ENCODE peak calls at places on chromosome 6, in nine cellular contexts. L is OCI-LY7; B is thoracic aorta; J is tibial artery; O is posterior cingulate gyrus; A is sciatic nerve; T is fibroblast of the aortic adventitia; M is endodermal cell; D is activated CD4-positive, CD25-positive, alpha-beta regulatory T cell. Z is an unnamed sample.

GRCh38 chr6:6515691-6516607 is 72.6 kb upstream of the LY86 start:
- DNase-seq in B (no peak), L (no peak), T (no peak), M (no peak), D (no peak), O (no peak), A (no peak), J (no peak), Z (no peak)

GRCh38 chr6:111482236-111482958 is 621 bp downstream of the REV3L start:
- DNase-seq in J (peak), D (no peak), O (peak), L (peak), T (peak), B (peak), A (peak), M (peak), Z (peak)

GRCh38 chr6:46056906-46057529 is 41.4 kb upstream of the CLIC5 start:
- DNase-seq in A (no peak), J (no peak), D (no peak), M (no peak), O (no peak), B (no peak), T (peak), L (no peak), Z (no peak)

GRCh38 chr6:13696226-13696625 is 15.4 kb downstream of the RANBP9 start:
- DNase-seq in A (no peak), T (peak), O (no peak), B (no peak), M (no peak), L (no peak), J (no peak), D (no peak), Z (no peak)

GRCh38 chr6:106396426-106397220 is 36.1 kb downstream of the CRYBG1 start:
- DNase-seq in O (no peak), B (no peak), J (no peak), A (no peak), D (no peak), T (no peak), M (no peak), L (no peak), Z (no peak)

GRCh38 chr6:7204726-7205125 is 97.0 kb downstream of the RREB1 start:
- DNase-seq in L (no peak), J (no peak), B (no peak), A (no peak), M (no peak), T (peak), O (no peak), D (no peak), Z (no peak)

GRCh38 chr6:57048577-57048976 is 2.1 kb downstream of the KIAA1586 start:
- DNase-seq in J (no peak), T (no peak), O (no peak), A (no peak), L (no peak), M (no peak), D (no peak), B (no peak), Z (no peak)

GRCh38 chr6:109073344-109074235 is 21.1 kb downstream of the SESN1 start:
- DNase-seq in T (peak), O (no peak), M (peak), A (no peak), B (no peak), J (no peak), D (no peak), L (peak), Z (no peak)

GRCh38 chr6:35592178-35592577 is 79.5 kb upstream of the TULP1 start:
- DNase-seq in M (no peak), J (no peak), D (no peak), O (no peak), B (no peak), A (no peak), T (no peak), L (no peak), Z (no peak)

GRCh38 chr6:56375806-56376205 is 128.4 kb upstream of the COL21A1 start:
- DNase-seq in M (no peak), B (no peak), T (no peak), A (no peak), J (no peak), D (no peak), O (no peak), L (no peak), Z (no peak)

GRCh38 chr6:20203561-20204528 is 8.4 kb downstream of the MBOAT1 start:
- DNase-seq in D (no peak), T (no peak), O (no peak), L (no peak), B (no peak), A (no peak), M (no peak), J (no peak), Z (no peak)

GRCh38 chr6:100986921-100987320 is 105.8 kb upstream of the ASCC3 start:
- DNase-seq in M (no peak), A (no peak), B (no peak), D (no peak), L (no peak), T (no peak), J (no peak), O (no peak), Z (no peak)

GRCh38 chr6:106136845-106137244 is 50.7 kb downstream of the PRDM1 start:
- DNase-seq in B (no peak), D (no peak), O (no peak), M (no peak), A (no peak), T (no peak), J (no peak), L (no peak), Z (no peak)

GRCh38 chr6:125670586-125670985 is 78.8 kb upstream of the HEY2 start:
- DNase-seq in B (no peak), J (no peak), O (no peak), M (peak), L (no peak), A (no peak), T (no peak), D (no peak), Z (no peak)

GRCh38 chr6:167565884-167566491 is 241.1 kb downstream of the TTLL2 start:
- DNase-seq in D (no peak), M (peak), T (no peak), L (no peak), J (no peak), B (no peak), A (peak), O (no peak), Z (no peak)

GRCh38 chr6:15148356-15149058 is 97.4 kb upstream of the JARID2 start:
- DNase-seq in L (no peak), T (peak), D (no peak), J (no peak), O (no peak), B (no peak), A (no peak), M (peak), Z (no peak)

GRCh38 chr6:20811112-20811746 is 277.0 kb downstream of the CDKAL1 start:
- DNase-seq in B (no peak), A (no peak), L (no peak), D (no peak), O (no peak), M (peak), J (no peak), T (peak), Z (no peak)

GRCh38 chr6:28725274-28725809 is 198.4 kb downstream of the TRIM27 start:
- DNase-seq in D (no peak), B (no peak), L (no peak), O (no peak), T (no peak), J (no peak), M (no peak), A (no peak), Z (no peak)

GRCh38 chr6:16132909-16133308 is 4.0 kb downstream of the MYLIP start:
- DNase-seq in T (no peak), J (no peak), O (no peak), D (no peak), M (no peak), B (no peak), A (no peak), L (no peak), Z (no peak)

GRCh38 chr6:7489376-7489775 is 52.1 kb upstream of the DSP start:
- DNase-seq in O (no peak), L (no peak), T (no peak), J (no peak), D (no peak), A (no peak), B (no peak), M (no peak), Z (no peak)

Z was measured in psoas muscle.